ENCODE peak calls at places on chromosomes 3 and 15, in eight cellular contexts. Y is stimulated activated CD4-positive, alpha-beta T cell treated with anti-CD3 and anti-CD28 coated beads, Interleukin-4, amount 100 ng/mL, for 1 hour; G is GM12891; B is fibroblast of mammary gland; Q is stomach; R is NCI-H1105; T is COR-L47; M is stimulated activated naive B cell treated with anti-CD40 and anti-IgM and Interleukin-4, amounts not matched to agents 10 μg/mL and 1 μg/mL and 100 μg/mL, for 72 hours. C is an unnamed sample.
A peak's percentile ranks its signal among the peaks of the same experiment; 100 is the strongest.

GRCh38 chr15:90680371-90680935 is 36.7 kb upstream of the BLM start:
- DNase-seq in T (no peak), Y (no peak), Q (no peak), M (no peak), G (no peak), R (no peak), B (peak; percentile 98), C (no peak)

GRCh38 chr3:126557761-126558160 is 971 bp downstream of the C3orf22 start:
- DNase-seq in T (no peak), G (no peak), Y (no peak), R (no peak), B (no peak), Q (peak; percentile 2), M (no peak), C (no peak)

GRCh38 chr15:92011611-92012367 is 158.3 kb downstream of the SLCO3A1 start:
- DNase-seq in M (no peak), G (no peak), T (peak; percentile 63), Y (peak; percentile 30), Q (no peak), B (peak; percentile 33), R (no peak), C (no peak)

GRCh38 chr3:50516048-50516871 is 12.8 kb upstream of the CACNA2D2 start:
- DNase-seq in Y (no peak), B (no peak), M (peak; percentile 15), Q (peak; percentile 26), G (no peak), T (no peak), R (peak; percentile 22), C (no peak)

GRCh38 chr3:14404396-14405119 is 2.2 kb downstream of the SLC6A6 start:
- DNase-seq in Q (peak; percentile 40), T (no peak), Y (no peak), R (no peak), G (no peak), M (no peak), B (no peak), C (no peak)

GRCh38 chr3:29686889-29687592 is 406.2 kb downstream of the RBMS3 start:
- DNase-seq in T (no peak), Q (no peak), Y (no peak), R (no peak), M (no peak), G (no peak), B (peak; percentile 63), C (peak; percentile 61)

GRCh38 chr15:96261575-96262034 is 68.9 kb upstream of the NR2F2 start:
- DNase-seq in G (no peak), T (no peak), M (no peak), Y (no peak), B (no peak), Q (no peak), R (no peak), C (no peak)

GRCh38 chr15:60374628-60375081 is 23.1 kb downstream of the ANXA2 start:
- DNase-seq in Q (peak; percentile 77), Y (no peak), M (no peak), R (peak; percentile 71), G (no peak), T (peak; percentile 83), B (peak; percentile 98), C (no peak)

GRCh38 chr3:189734061-189734460 is 102.9 kb downstream of the TP63 start:
- DNase-seq in T (no peak), Q (no peak), B (no peak), M (no peak), Y (no peak), R (no peak), G (no peak), C (no peak)

GRCh38 chr3:18766971-18767370 is 341.8 kb upstream of the SATB1 start:
- DNase-seq in Q (no peak), G (no peak), B (no peak), T (no peak), M (no peak), Y (no peak), R (no peak), C (no peak)

GRCh38 chr3:53219897-53220483 is 35.8 kb downstream of the TKT start:
- DNase-seq in Y (peak; percentile 79), Q (peak; percentile 90), G (peak; percentile 72), T (peak; percentile 21), R (peak; percentile 2), M (peak; percentile 59), B (peak; percentile 73), C (peak; percentile 48)

GRCh38 chr3:42747581-42747980 is 25.5 kb downstream of the CCDC13 start:
- DNase-seq in G (no peak), M (no peak), T (no peak), R (no peak), Q (no peak), Y (peak; percentile 20), B (no peak), C (no peak)

GRCh38 chr3:50275160-50275995 is 3.5 kb upstream of the LSMEM2 start:
- DNase-seq in T (no peak), Q (no peak), G (no peak), Y (no peak), B (no peak), R (no peak), M (no peak), C (no peak)

GRCh38 chr3:50885491-50885890 is 210.8 kb downstream of the DOCK3 start:
- DNase-seq in Q (no peak), Y (no peak), T (no peak), M (no peak), B (no peak), R (no peak), G (no peak), C (no peak)

GRCh38 chr3:143650120-143650519 is 198.1 kb downstream of the SLC9A9 start:
- DNase-seq in G (no peak), Y (no peak), M (no peak), B (no peak), T (no peak), Q (no peak), R (no peak), C (no peak)

GRCh38 chr15:84715442-84716035 is 400 bp downstream of the SEC11A start:
- DNase-seq in T (peak; percentile 4), R (no peak), G (no peak), M (peak; percentile 9), B (peak; percentile 28), Y (peak; percentile 53), Q (peak; percentile 32), C (no peak)

GRCh38 chr3:180926526-180926925 is 14.1 kb downstream of the FXR1 start:
- DNase-seq in Y (no peak), G (no peak), T (no peak), B (no peak), Q (no peak), M (no peak), R (no peak), C (no peak)

GRCh38 chr3:177862962-177863491 is 665.7 kb upstream of the TBL1XR1 start:
- DNase-seq in T (no peak), Y (no peak), B (no peak), G (no peak), R (no peak), M (no peak), Q (no peak), C (no peak)

GRCh38 chr15:73305331-73306211 is 63.2 kb downstream of the HCN4 start:
- DNase-seq in B (peak; percentile 70), G (no peak), R (peak; percentile 42), M (peak; percentile 35), T (peak; percentile 89), Q (no peak), Y (no peak), C (no peak)

GRCh38 chr3:154324919-154325318 is 632 bp upstream of the DHX36 start:
- DNase-seq in Y (no peak), G (no peak), M (no peak), R (no peak), B (peak; percentile 41), T (no peak), Q (no peak), C (no peak)

GRCh38 chr3:188472331-188472730 is 318.4 kb downstream of the LPP start:
- DNase-seq in G (no peak), B (no peak), Y (no peak), Q (no peak), T (no peak), R (no peak), M (no peak), C (no peak)

GRCh38 chr3:49867400-49867799 is 2.3 kb downstream of the CAMKV start:
- DNase-seq in Y (no peak), R (no peak), Q (no peak), M (no peak), B (no peak), T (no peak), G (no peak), C (no peak)

GRCh38 chr3:126618021-126618420 is 36.9 kb downstream of the TXNRD3 start:
- DNase-seq in T (no peak), R (no peak), G (no peak), Y (no peak), M (no peak), B (peak; percentile 13), Q (no peak), C (no peak)

GRCh38 chr3:8490079-8490552 is 11.5 kb upstream of the LMCD1 start:
- DNase-seq in B (peak; percentile 100), Y (no peak), Q (no peak), G (no peak), M (no peak), T (no peak), R (no peak), C (no peak)

GRCh38 chr15:59688383-59688887 is 685 bp downstream of the BNIP2 start:
- DNase-seq in Y (no peak), T (peak; percentile 44), G (no peak), M (no peak), R (peak; percentile 10), B (peak; percentile 73), Q (no peak), C (peak; percentile 7)

C was measured in GM12864.